ENCODE peak calls at places on chromosomes 6 and 20, in four cellular contexts. I is A549, S is pancreas, F is cardiac muscle cell. X is an unnamed sample.
A peak's percentile ranks its signal among the peaks of the same experiment; 100 is the strongest.

GRCh38 chr20:46799781-46800180 is 90.3 kb downstream of the SLC2A10 start:
- DNase-seq in I (no peak), S (no peak), F (no peak), X (no peak)

GRCh38 chr6:6503186-6503585 is 85.3 kb upstream of the LY86 start:
- DNase-seq in I (no peak), S (no peak), F (no peak), X (no peak)

GRCh38 chr20:49575551-49576060 is 7.7 kb upstream of the PTGIS start:
- DNase-seq in I (no peak), S (no peak), F (peak; percentile 52), X (no peak)

GRCh38 chr20:20010639-20011500 is 6.3 kb upstream of the NAA20 start:
- DNase-seq in I (no peak), S (no peak), F (peak; percentile 49), X (no peak)

GRCh38 chr20:3777381-3777725 is 3.9 kb downstream of the SPEF1 start:
- DNase-seq in I (no peak), S (no peak), F (no peak), X (no peak)

GRCh38 chr6:4487538-4487937 is 288.7 kb upstream of the CDYL start:
- DNase-seq in I (no peak), S (peak; percentile 30), F (no peak), X (no peak)

GRCh38 chr20:37336369-37337207 is 9.4 kb upstream of the SRC start:
- DNase-seq in I (no peak), S (peak; percentile 51), F (peak; percentile 56), X (no peak)

GRCh38 chr6:161105408-161105807 is 113.8 kb downstream of the MAP3K4 start:
- DNase-seq in I (no peak), S (no peak), F (no peak), X (no peak)

GRCh38 chr20:63980317-63980805 is 571 bp upstream of the PRPF6 start:
- DNase-seq in I (no peak), S (no peak), F (no peak), X (no peak)
- H3K4me1 ChIP-seq in I (peaks cover 34% of the 10 kb centered on the region), S (peaks cover 20% of the 10 kb centered on the region), F (peaks cover 8% of the 10 kb centered on the region), X (peaks cover 5% of the 10 kb centered on the region)

GRCh38 chr6:11213305-11214106 is 19.0 kb downstream of the NEDD9 start:
- DNase-seq in I (no peak), S (no peak), F (peak; percentile 58), X (no peak)

GRCh38 chr6:11212625-11213024 is 19.8 kb downstream of the NEDD9 start:
- DNase-seq in I (no peak), S (no peak), F (peak; percentile 87), X (no peak)

GRCh38 chr6:11215773-11216172 is 16.7 kb downstream of the NEDD9 start:
- DNase-seq in I (no peak), S (peak; percentile 30), F (no peak), X (no peak)

GRCh38 chr6:11214911-11215310 is 17.6 kb downstream of the NEDD9 start:
- DNase-seq in I (no peak), S (no peak), F (no peak), X (no peak)

DNA sequence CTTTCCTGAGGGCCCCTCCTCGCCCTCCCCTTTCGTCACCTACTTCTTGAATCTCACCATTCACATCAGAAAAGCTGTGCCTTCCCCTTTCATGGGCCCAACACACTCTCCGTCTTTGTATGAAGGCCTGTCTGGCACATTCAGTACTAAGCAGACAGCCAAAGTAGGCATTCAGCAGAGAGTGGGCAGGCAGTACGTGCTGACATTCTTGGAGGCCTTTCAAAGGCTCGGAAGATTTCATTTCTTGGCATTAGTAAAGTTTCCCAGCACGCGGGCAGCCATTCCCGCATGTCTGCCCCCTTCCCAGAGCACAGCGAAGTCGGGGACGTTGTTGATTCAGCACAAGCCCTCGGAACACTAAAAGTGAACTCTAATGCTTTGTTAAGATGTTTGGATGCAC is 18.0 kb downstream of the NEDD9 start:
- DNase-seq in I (no peak), S (no peak), F (no peak), X (no peak)
- H3K4me1 ChIP-seq in I (peaks cover 100% of the 10 kb centered on the region), S (peaks cover 58% of the 10 kb centered on the region), F (peaks cover 70% of the 10 kb centered on the region), X (peaks cover 3% of the 10 kb centered on the region)

DNA sequence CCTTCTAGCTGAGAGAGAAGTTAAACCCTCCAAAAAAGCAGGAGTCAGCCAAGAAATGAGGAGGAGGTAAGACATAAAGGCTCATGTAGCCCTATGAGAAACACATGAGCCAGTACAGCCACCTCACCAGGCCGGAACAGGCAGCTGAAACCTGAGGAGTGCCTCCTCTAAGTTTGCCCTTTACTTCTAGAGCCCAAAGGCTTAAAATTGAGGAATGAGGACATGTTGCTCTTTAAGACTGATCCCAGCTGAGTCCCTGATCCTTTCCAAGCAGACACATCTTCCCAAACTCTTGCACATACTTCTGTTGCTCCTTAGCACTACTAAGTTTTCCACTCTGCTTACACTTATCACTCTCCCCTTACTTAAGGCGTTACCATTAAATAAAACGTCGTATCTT is 123.9 kb downstream of the OGFRL1 start:
- DNase-seq in I (no peak), S (no peak), F (no peak), X (no peak)
- H3K4me1 ChIP-seq in I (peaks cover 88% of the 10 kb centered on the region), S (peaks cover 3% of the 10 kb centered on the region), F (peaks cover 10% of the 10 kb centered on the region), X (no peaks in the 10 kb centered on the region)

GRCh38 chr6:41720783-41721182 is 14.6 kb downstream of the TFEB start:
- DNase-seq in I (no peak), S (no peak), F (no peak), X (no peak)
- H3K4me1 ChIP-seq in I (peaks cover 49% of the 10 kb centered on the region), S (peaks cover 4% of the 10 kb centered on the region), F (peaks cover 59% of the 10 kb centered on the region), X (peaks cover 4% of the 10 kb centered on the region)

GRCh38 chr6:34549056-34549803 is 6.9 kb downstream of the SPDEF start:
- DNase-seq in I (no peak), S (no peak), F (no peak), X (no peak)
- H3K4me1 ChIP-seq in I (peaks cover 73% of the 10 kb centered on the region), S (peaks cover 11% of the 10 kb centered on the region), F (peaks cover 8% of the 10 kb centered on the region), X (no peaks in the 10 kb centered on the region)

DNA sequence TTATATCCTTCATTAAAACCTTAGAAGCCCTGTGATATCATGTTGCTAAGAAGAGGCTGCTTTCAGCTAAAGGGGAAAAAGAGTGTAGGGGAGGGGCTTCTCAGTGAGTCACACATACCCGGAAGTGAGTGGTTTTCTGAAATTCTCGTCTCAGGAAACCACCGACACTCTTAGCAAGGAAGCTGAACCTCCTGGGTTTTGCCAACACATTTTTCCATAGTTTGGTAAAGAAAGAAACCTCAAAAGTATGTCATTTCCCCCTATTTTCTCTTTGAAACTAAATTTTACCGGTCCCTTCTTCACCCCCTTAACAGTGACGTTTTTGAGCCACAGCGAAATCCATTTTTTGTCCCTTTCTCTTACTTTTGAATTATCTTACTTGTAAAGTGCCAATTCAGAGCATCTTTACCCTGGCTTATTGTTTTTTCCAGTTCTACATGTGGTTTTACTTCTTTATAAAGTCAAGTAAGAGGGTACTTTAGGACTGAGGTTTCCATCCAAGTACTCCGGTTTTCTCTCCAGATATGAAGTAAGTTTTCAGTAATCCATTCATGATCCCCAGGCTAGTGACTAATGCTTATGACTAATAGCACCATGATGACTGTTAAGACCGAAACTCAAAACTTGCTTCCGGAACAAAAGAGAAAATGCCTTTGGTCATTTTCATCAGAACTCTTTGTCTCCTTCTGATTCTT is 219.3 kb downstream of the ARHGAP18 start:
- DNase-seq in I (peak; percentile 62), S (no peak), F (peak; percentile 97), X (no peak)
- H3K4me1 ChIP-seq in I (peaks cover 27% of the 10 kb centered on the region), S (peaks cover 4% of the 10 kb centered on the region), F (no peaks in the 10 kb centered on the region), X (no peaks in the 10 kb centered on the region)